ENCODE peak calls at places on chromosomes 1 and 21, in nine cellular contexts. U is pancreas; E is psoas muscle; G is left lung; V is PC-3; J is mammary epithelial cell; M is neural progenitor cell; S is RWPE2; I is CD4-positive, CD25-positive, alpha-beta regulatory T cell. H is an unnamed sample. For H3K27me3, the result is how much of the 10 kb centered on the place peaks cover.

GRCh38 chr1:236289492-236290131 is 7.9 kb upstream of the ERO1B start:
- DNase-seq in J (no peak), G (no peak), S (no peak), E (no peak), V (no peak), U (no peak), M (no peak), I (no peak), H (no peak)

GRCh38 chr1:27292111-27292510 is 29.9 kb upstream of the TMEM222 start:
- DNase-seq in G (no peak), M (no peak), E (no peak), I (no peak), J (peak), V (peak), S (no peak), U (no peak), H (no peak)

GRCh38 chr1:30054126-30054525 is 669.3 kb downstream of the MATN1 start:
- DNase-seq in U (no peak), I (no peak), V (no peak), M (peak), J (no peak), G (no peak), S (no peak), E (no peak), H (peak)

GRCh38 chr1:41500378-41500777 is 15.9 kb upstream of the EDN2 start:
- DNase-seq in M (no peak), J (peak), S (peak), V (peak), E (peak), U (peak), G (peak), I (no peak), H (no peak)

GRCh38 chr1:167483790-167484189 is 34.5 kb downstream of the CD247 start:
- DNase-seq in E (no peak), I (no peak), J (no peak), V (no peak), G (no peak), S (no peak), U (no peak), M (no peak), H (no peak)

GRCh38 chr1:158118713-158119402 is 61.8 kb upstream of the CD1D start:
- DNase-seq in I (no peak), E (no peak), M (no peak), J (no peak), V (no peak), U (no peak), S (no peak), G (no peak), H (peak)

GRCh38 chr1:208047476-208047934 is 136.6 kb upstream of the CD34 start:
- DNase-seq in J (peak), G (peak), U (no peak), E (peak), M (no peak), S (no peak), I (no peak), V (no peak), H (no peak)

GRCh38 chr1:49125746-49126145 is 349.1 kb upstream of the BEND5 start:
- DNase-seq in I (no peak), E (no peak), G (no peak), U (no peak), M (no peak), V (no peak), S (no peak), J (no peak), H (no peak)

GRCh38 chr21:14736162-14736561 is 190.0 kb upstream of the SAMSN1 start:
- DNase-seq in J (no peak), E (no peak), M (no peak), G (no peak), U (no peak), S (no peak), I (no peak), V (no peak), H (no peak)

GRCh38 chr1:83102630-83103071 is 896.3 kb downstream of the TTLL7 start:
- DNase-seq in E (no peak), V (peak), U (no peak), G (no peak), I (no peak), S (no peak), J (no peak), M (no peak), H (no peak)

GRCh38 chr1:64043328-64043727 is 160.1 kb upstream of the UBE2U start:
- DNase-seq in V (no peak), I (no peak), U (no peak), J (no peak), G (no peak), E (no peak), S (no peak), M (no peak), H (no peak)

GRCh38 chr1:175201061-175201508 is 8.5 kb upstream of the KIAA0040 start:
- DNase-seq in G (no peak), V (no peak), M (no peak), I (no peak), E (no peak), J (no peak), U (no peak), S (no peak), H (no peak)

GRCh38 chr1:71053146-71053545 is 5.5 kb upstream of the PTGER3 start:
- DNase-seq in M (no peak), V (peak), E (no peak), G (no peak), U (no peak), S (no peak), I (no peak), J (peak), H (no peak)

GRCh38 chr1:167401260-167401873 is 117.0 kb downstream of the CD247 start:
- DNase-seq in V (peak), G (peak), S (no peak), U (peak), J (peak), I (peak), E (no peak), M (peak), H (peak)

GRCh38 chr1:153778051-153778823 is 3.0 kb downstream of the SLC27A3 start:
- DNase-seq in J (no peak), E (no peak), U (no peak), I (no peak), S (no peak), G (no peak), V (no peak), M (no peak), H (peak)

GRCh38 chr1:14415396-14415795 is 183.1 kb upstream of the KAZN start:
- DNase-seq in U (no peak), S (no peak), E (no peak), M (peak), G (no peak), V (no peak), J (no peak), I (no peak), H (peak)

GRCh38 chr21:44985441-44986401 is 45.9 kb downstream of the SLX9 start:
- DNase-seq in U (no peak), S (peak), M (no peak), G (peak), I (no peak), J (no peak), E (peak), V (no peak), H (no peak)

GRCh38 chr1:12665511-12665910 is 21.6 kb downstream of the AADACL4 start:
- DNase-seq in U (no peak), J (no peak), V (no peak), G (no peak), M (no peak), E (no peak), S (no peak), I (no peak), H (no peak)

DNA sequence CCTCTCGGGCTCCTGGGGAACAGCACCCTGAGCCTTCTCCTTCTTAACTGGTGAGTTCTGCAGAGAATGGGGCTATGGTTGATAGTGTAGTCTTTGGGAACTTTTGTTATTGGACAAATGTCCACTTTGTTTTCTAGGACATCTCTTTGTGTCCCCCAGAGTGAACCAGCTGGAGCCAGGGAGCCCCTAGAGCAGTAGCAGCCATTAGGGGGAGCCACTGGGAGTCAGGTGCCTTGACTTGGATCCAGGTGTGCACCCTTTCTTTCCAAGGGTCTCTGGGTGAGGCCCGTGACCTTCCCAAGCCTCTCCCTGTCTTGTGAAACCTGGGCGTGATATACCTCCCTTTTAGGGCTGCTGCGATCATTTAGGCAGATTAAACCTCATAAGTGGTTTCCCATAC is 36.9 kb downstream of the ABCG1 start:
- DNase-seq in E (peak), V (no peak), S (no peak), I (no peak), G (no peak), J (no peak), U (no peak), M (no peak), H (peak)
- H3K27me3 ChIP-seq in E (under half), V (under half), S (under half), I (under half), G (under half), J (under half), U (under half), M (under half), H (under half)

GRCh38 chr1:247716546-247716945 is at the start of gene OR6F1:
- DNase-seq in E (no peak), I (no peak), V (no peak), M (no peak), G (no peak), J (no peak), S (no peak), U (no peak), H (no peak)
- H3K4me3 ChIP-seq in E (no peak), I (no peak), V (no peak), M (no peak), G (no peak), J (no peak), S (no peak), U (no peak), H (no peak)

DNA sequence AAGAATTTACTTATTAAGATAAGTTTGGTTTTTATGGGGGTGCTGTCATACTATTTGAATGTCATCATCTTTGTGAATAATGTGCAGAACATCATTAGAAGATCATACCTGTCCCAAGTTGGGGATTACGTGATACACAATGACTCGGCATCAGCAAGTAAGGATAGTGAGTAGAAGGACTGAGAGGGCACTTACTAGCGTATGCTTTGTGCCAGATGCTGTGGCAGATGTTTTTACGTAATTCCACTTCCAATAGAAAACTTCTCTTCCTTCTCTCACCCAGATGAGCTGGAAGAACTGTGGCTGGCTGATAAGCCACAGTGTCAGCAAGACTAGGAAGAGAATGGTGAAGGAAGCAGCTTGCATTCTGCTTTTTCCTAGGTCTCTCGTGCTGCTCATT is 28.1 kb upstream of the TGFB2 start:
- DNase-seq in V (no peak), M (no peak), G (no peak), E (no peak), U (no peak), S (no peak), J (no peak), I (no peak), H (no peak)
- H3K27me3 ChIP-seq in V (under half), M (under half), G (under half), E (under half), U (under half), S (under half), J (under half), I (under half), H (under half)

GRCh38 chr1:152125834-152126443 is 10.7 kb upstream of the TCHH start:
- DNase-seq in E (no peak), U (no peak), V (no peak), M (no peak), J (no peak), G (no peak), I (no peak), S (no peak), H (no peak)
- H3K4me3 ChIP-seq in E (no peak), U (no peak), V (no peak), M (no peak), J (no peak), G (no peak), I (no peak), S (no peak), H (no peak)

GRCh38 chr1:21553116-21553926 is 44.1 kb downstream of the ALPL start:
- DNase-seq in E (no peak), V (peak), S (no peak), I (no peak), M (no peak), J (peak), U (no peak), G (no peak), H (peak)
- H3K27me3 ChIP-seq in E (under half), V (under half), S (under half), I (under half), M (under half), J (under half), U (under half), G (under half), H (under half)

DNA sequence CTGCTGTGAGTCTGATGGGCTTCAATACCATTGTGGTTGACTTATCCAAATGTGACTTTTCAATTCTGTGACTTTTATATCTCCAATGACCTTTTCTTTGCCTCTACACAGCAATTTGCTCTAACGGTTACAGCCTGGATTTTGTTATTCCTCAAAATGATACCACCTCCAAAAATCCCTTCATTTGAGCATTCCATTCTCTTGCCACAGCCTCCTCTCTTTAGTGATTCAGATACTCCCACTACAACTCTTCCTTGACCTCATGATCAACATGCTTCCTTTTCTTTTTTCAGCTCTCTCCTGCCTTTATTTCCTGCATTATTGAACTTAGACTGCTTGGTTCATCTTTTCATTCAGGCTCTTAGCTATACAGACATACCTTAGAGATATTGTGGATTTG is 16.6 kb upstream of the IL19 start:
- DNase-seq in G (no peak), M (no peak), V (no peak), I (no peak), J (peak), S (no peak), U (no peak), E (no peak), H (no peak)
- H3K4me3 ChIP-seq in G (no peak), M (no peak), V (no peak), I (no peak), J (no peak), S (no peak), U (no peak), E (no peak), H (no peak)

GRCh38 chr1:1628656-1629429 is 3.1 kb upstream of the MMP23B start:
- DNase-seq in I (peak), J (no peak), E (peak), M (peak), V (peak), U (peak), S (peak), G (peak), H (peak)

GRCh38 chr1:1630191-1630964 is 1.6 kb upstream of the MMP23B start:
- DNase-seq in J (no peak), V (no peak), G (peak), S (peak), U (peak), M (peak), E (peak), I (peak), H (peak)

GRCh38 chr1:1630965-1631792 is 794 bp upstream of the MMP23B start:
- DNase-seq in U (peak), G (peak), E (peak), S (no peak), V (peak), M (peak), I (no peak), J (no peak), H (peak)

GRCh38 chr1:1629430-1630190 is 2.4 kb upstream of the MMP23B start:
- DNase-seq in I (peak), S (peak), M (no peak), V (no peak), G (peak), J (no peak), U (peak), E (peak), H (peak)

GRCh38 chr1:1631793-1632420 is at the start of gene MMP23B:
- DNase-seq in E (peak), U (no peak), S (no peak), I (no peak), G (no peak), V (peak), J (no peak), M (peak), H (peak)
- H3K27me3 ChIP-seq in E (under half), U (under half), S (under half), I (under half), G (under half), V (under half), J (under half), M (under half), H (under half)

DNA sequence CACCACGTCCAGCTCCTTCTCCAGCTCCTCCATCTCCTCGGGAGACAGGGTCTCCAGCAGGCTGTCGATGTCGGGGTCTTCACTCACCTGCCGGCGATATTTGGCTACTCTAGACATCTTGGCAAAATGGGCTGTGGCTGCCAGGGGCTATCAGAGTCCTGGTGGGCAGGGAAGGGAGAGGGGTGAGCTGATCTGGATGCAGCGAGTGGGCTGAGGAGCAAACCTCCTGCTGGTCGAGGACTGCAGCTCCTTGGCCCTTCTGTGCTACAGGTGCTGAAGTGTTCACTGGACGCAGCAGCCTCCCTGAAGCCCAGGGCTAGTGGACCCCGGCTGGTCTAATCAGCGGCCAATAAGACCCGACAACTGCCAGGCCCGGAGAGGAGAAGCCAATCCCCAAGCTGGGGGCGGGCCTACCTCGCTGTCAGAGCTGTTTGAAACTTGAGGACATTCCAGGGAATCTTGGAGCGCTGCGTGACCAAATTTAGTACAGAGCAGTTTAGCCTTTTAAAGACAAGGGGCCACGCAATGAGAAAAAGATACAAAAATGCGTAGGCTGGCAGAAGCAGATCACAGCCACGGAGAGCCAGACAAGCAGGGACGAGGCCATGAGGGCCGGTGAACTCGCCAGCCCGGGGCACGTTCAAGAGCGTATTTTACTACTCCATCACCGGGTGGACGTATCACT is at the start of gene LMOD1:
- DNase-seq in S (no peak), G (peak), U (peak), J (peak), I (no peak), M (peak), E (peak), V (peak), H (peak)
- H3K4me3 ChIP-seq in S (no peak), G (peak), U (peak), J (peak), I (no peak), M (peak), E (peak), V (peak), H (peak)

GRCh38 chr1:65150583-65151263 is 2.7 kb downstream of the AK4 start:
- DNase-seq in J (no peak), M (peak), V (no peak), E (no peak), U (no peak), I (no peak), S (no peak), G (no peak), H (no peak)
- H3K27me3 ChIP-seq in J (under half), M (half or more), V (under half), E (under half), U (under half), I (under half), S (under half), G (under half), H (under half)